ENCODE peak calls at places on chromosomes 11 and 22, in seven cellular contexts. W is T follicular helper cell; A is glomerular endothelial cell; G is activated CD8-positive, alpha-beta memory T cell treated with anti-CD3 and anti-CD28 coated beads, Interleukin-2, amount 50 U/mL, for 48 hours; J is fibroblast of lung; D is stimulated activated CD8-positive, alpha-beta memory T cell treated with anti-CD3 and anti-CD28 coated beads, Interleukin-15, amount 100 ng/mL, for 48 hours; R is sigmoid colon. E is an unnamed sample.

GRCh38 chr22:49100764-49101163 is 726.9 kb downstream of the BRD1 start:
- DNase-seq in W (no peak), A (no peak), G (no peak), J (no peak), D (no peak), R (no peak), E (peak)

GRCh38 chr11:1762537-1763302 is 1.0 kb downstream of the CTSD start:
- DNase-seq in W (no peak), A (no peak), G (no peak), J (peak), D (no peak), R (no peak), E (peak)

GRCh38 chr11:61026121-61027031 is 54.9 kb downstream of the CD6 start:
- DNase-seq in W (peak), A (no peak), G (no peak), J (no peak), D (no peak), R (peak), E (no peak)

GRCh38 chr11:17595526-17596309 is 48.7 kb downstream of the OTOG start:
- DNase-seq in W (no peak), A (no peak), G (peak), J (no peak), D (no peak), R (peak), E (peak)

GRCh38 chr11:101439488-101439887 is 144.3 kb downstream of the TRPC6 start:
- DNase-seq in W (no peak), A (no peak), G (no peak), J (no peak), D (no peak), R (no peak), E (no peak)

GRCh38 chr11:976431-977160 is 50.9 kb downstream of the AP2A2 start:
- DNase-seq in W (no peak), A (no peak), G (no peak), J (peak), D (no peak), R (no peak), E (no peak)

GRCh38 chr22:37681001-37681424 is 5.1 kb upstream of the NOL12 start:
- DNase-seq in W (no peak), A (no peak), G (no peak), J (peak), D (no peak), R (no peak), E (no peak)

GRCh38 chr11:107956543-107956942 is 28.3 kb downstream of the RAB39A start:
- DNase-seq in W (no peak), A (no peak), G (no peak), J (no peak), D (no peak), R (no peak), E (no peak)

GRCh38 chr22:35056486-35056885 is 9.5 kb upstream of the ISX start:
- DNase-seq in W (no peak), A (no peak), G (no peak), J (no peak), D (no peak), R (no peak), E (no peak)

GRCh38 chr11:79054636-79055035 is 386.2 kb downstream of the TENM4 start:
- DNase-seq in W (no peak), A (no peak), G (no peak), J (peak), D (no peak), R (no peak), E (no peak)

GRCh38 chr11:107025673-107026072 is 7.4 kb upstream of the GUCY1A2 start:
- DNase-seq in W (no peak), A (no peak), G (no peak), J (no peak), D (no peak), R (no peak), E (no peak)

GRCh38 chr11:1113405-1114201 is 38.9 kb downstream of the MUC2 start:
- DNase-seq in W (no peak), A (no peak), G (no peak), J (no peak), D (no peak), R (peak), E (peak)

GRCh38 chr11:57322881-57323467 is 1.8 kb downstream of the TNKS1BP1 start:
- DNase-seq in W (no peak), A (no peak), G (no peak), J (no peak), D (no peak), R (peak), E (no peak)

GRCh38 chr11:42524534-42525227 is 787.1 kb upstream of the API5 start:
- DNase-seq in W (no peak), A (no peak), G (no peak), J (peak), D (no peak), R (peak), E (no peak)

GRCh38 chr11:117877120-117877784 is 794 bp upstream of the FXYD6 start:
- DNase-seq in W (no peak), A (no peak), G (peak), J (peak), D (no peak), R (peak), E (no peak)

GRCh38 chr11:16280256-16280682 is 76.1 kb downstream of the SOX6 start:
- DNase-seq in W (no peak), A (peak), G (no peak), J (peak), D (no peak), R (peak), E (no peak)

GRCh38 chr11:1224109-1224485 is 1.2 kb downstream of the MUC5B start:
- DNase-seq in W (no peak), A (no peak), G (no peak), J (no peak), D (no peak), R (peak), E (peak)

GRCh38 chr22:47014636-47014930 is 252.1 kb downstream of the TBC1D22A start:
- DNase-seq in W (no peak), A (no peak), G (no peak), J (no peak), D (no peak), R (peak), E (no peak)

GRCh38 chr11:122267602-122268001 is 151.6 kb upstream of the BLID start:
- DNase-seq in W (no peak), A (no peak), G (no peak), J (peak), D (no peak), R (no peak), E (no peak)

GRCh38 chr11:75453916-75454655 is 21.1 kb upstream of the KLHL35 start:
- DNase-seq in W (no peak), A (no peak), G (no peak), J (peak), D (no peak), R (no peak), E (no peak)

GRCh38 chr22:48940988-48941902 is 886.4 kb downstream of the BRD1 start:
- DNase-seq in W (no peak), A (no peak), G (peak), J (no peak), D (no peak), R (peak), E (no peak)

GRCh38 chr11:66541892-66542291 is 4.0 kb downstream of the ZDHHC24 start:
- DNase-seq in W (no peak), A (no peak), G (no peak), J (no peak), D (no peak), R (no peak), E (no peak)

GRCh38 chr11:102473543-102473942 is 21.0 kb upstream of the TMEM123 start:
- DNase-seq in W (no peak), A (no peak), G (no peak), J (no peak), D (no peak), R (no peak), E (no peak)

GRCh38 chr11:96075532-96075959 is 151.6 kb upstream of the MTMR2 start:
- DNase-seq in W (no peak), A (no peak), G (no peak), J (no peak), D (no peak), R (no peak), E (no peak)

GRCh38 chr22:30416403-30416802 is 9.2 kb upstream of the MTFP1 start:
- DNase-seq in W (no peak), A (no peak), G (no peak), J (no peak), D (no peak), R (no peak), E (no peak)

GRCh38 chr11:2761131-2762030 is 61.6 kb upstream of the KCNQ1OT1 start:
- DNase-seq in W (no peak), A (no peak), G (peak), J (no peak), D (no peak), R (peak), E (peak)

GRCh38 chr11:67045314-67045713 is 11.3 kb upstream of the RHOD start:
- DNase-seq in W (no peak), A (no peak), G (no peak), J (peak), D (no peak), R (no peak), E (no peak)

GRCh38 chr11:79229047-79229446 is 211.8 kb downstream of the TENM4 start:
- DNase-seq in W (no peak), A (no peak), G (no peak), J (no peak), D (no peak), R (no peak), E (no peak)

GRCh38 chr11:44466531-44467179 is 98.8 kb upstream of the CD82 start:
- DNase-seq in W (no peak), A (no peak), G (no peak), J (no peak), D (no peak), R (no peak), E (no peak)

GRCh38 chr11:118896472-118896913 is 12.8 kb downstream of the CXCR5 start:
- DNase-seq in W (no peak), A (no peak), G (no peak), J (no peak), D (no peak), R (no peak), E (peak)

GRCh38 chr11:109037856-109038780 is 373.2 kb downstream of the DDX10 start:
- DNase-seq in W (no peak), A (peak), G (no peak), J (peak), D (no peak), R (no peak), E (no peak)

GRCh38 chr22:44192098-44192810 is 11.5 kb downstream of the PARVG start:
- DNase-seq in W (no peak), A (no peak), G (peak), J (peak), D (no peak), R (peak), E (peak)

GRCh38 chr11:111510311-111510710 is 1.9 kb downstream of the BTG4 start:
- DNase-seq in W (no peak), A (no peak), G (no peak), J (no peak), D (no peak), R (no peak), E (no peak)

GRCh38 chr22:43404673-43405385 is 7.0 kb upstream of the MPPED1 start:
- DNase-seq in W (no peak), A (no peak), G (no peak), J (no peak), D (no peak), R (no peak), E (peak)

GRCh38 chr11:129354688-129355087 is 21.0 kb upstream of the BARX2 start:
- DNase-seq in W (no peak), A (no peak), G (no peak), J (no peak), D (no peak), R (no peak), E (no peak)

GRCh38 chr22:48493733-48494132 is 1333.9 kb downstream of the BRD1 start:
- DNase-seq in W (no peak), A (no peak), G (no peak), J (no peak), D (no peak), R (peak), E (peak)

GRCh38 chr11:122983438-122984185 is 2.0 kb upstream of the BSX start:
- DNase-seq in W (no peak), A (no peak), G (no peak), J (no peak), D (no peak), R (no peak), E (no peak)

GRCh38 chr11:4577761-4578160 is 3.8 kb upstream of the OR52I2 start:
- DNase-seq in W (no peak), A (no peak), G (no peak), J (no peak), D (no peak), R (no peak), E (no peak)

GRCh38 chr11:69272961-69273461 is 20.9 kb upstream of the MYEOV start:
- DNase-seq in W (no peak), A (no peak), G (no peak), J (no peak), D (no peak), R (no peak), E (peak)

E was measured in spleen.